ENCODE peak calls at places on chromosome 19, in seven cellular contexts. One of them, this sample, is unnamed.

GRCh38 chr19:37931941-37932655 is 25.1 kb downstream of the SIPA1L3 start:
- DNase-seq in GM23248: peak
- DNase-seq in neural progenitor cell: peak
- DNase-seq in GM23338: peak
- DNase-seq in HCT116: peak
- DNase-seq in SK-N-SH: no peak
- DNase-seq in OCI-LY7: peak
- DNase-seq in this sample: peak

GRCh38 chr19:42412223-42412622 is 15.0 kb downstream of the LIPE start:
- DNase-seq in GM23248: no peak
- DNase-seq in neural progenitor cell: peak
- DNase-seq in GM23338: peak
- DNase-seq in HCT116: no peak
- DNase-seq in SK-N-SH: peak
- DNase-seq in OCI-LY7: no peak
- DNase-seq in this sample: peak

GRCh38 chr19:31278555-31279435 is 70.4 kb downstream of the TSHZ3 start:
- DNase-seq in GM23248: no peak
- DNase-seq in neural progenitor cell: no peak
- DNase-seq in GM23338: no peak
- DNase-seq in HCT116: no peak
- DNase-seq in SK-N-SH: no peak
- DNase-seq in OCI-LY7: no peak
- DNase-seq in this sample: no peak

GRCh38 chr19:21396893-21397572 is at the start of gene ZNF493:
- DNase-seq in GM23248: peak
- DNase-seq in neural progenitor cell: peak
- DNase-seq in GM23338: peak
- DNase-seq in HCT116: peak
- DNase-seq in SK-N-SH: peak
- DNase-seq in OCI-LY7: peak
- DNase-seq in this sample: peak

GRCh38 chr19:39084732-39085080 is 538 bp downstream of the ACP7 start:
- DNase-seq in GM23248: peak
- DNase-seq in neural progenitor cell: peak
- DNase-seq in GM23338: no peak
- DNase-seq in HCT116: no peak
- DNase-seq in SK-N-SH: no peak
- DNase-seq in OCI-LY7: no peak
- DNase-seq in this sample: no peak

GRCh38 chr19:5343848-5344247 is 3.2 kb upstream of the PTPRS start:
- DNase-seq in GM23248: peak
- DNase-seq in neural progenitor cell: no peak
- DNase-seq in GM23338: no peak
- DNase-seq in HCT116: no peak
- DNase-seq in SK-N-SH: no peak
- DNase-seq in OCI-LY7: no peak
- DNase-seq in this sample: no peak

GRCh38 chr19:511101-511841 is 4.0 kb downstream of the TPGS1 start:
- DNase-seq in GM23248: peak
- DNase-seq in neural progenitor cell: peak
- DNase-seq in GM23338: no peak
- DNase-seq in HCT116: peak
- DNase-seq in SK-N-SH: no peak
- DNase-seq in OCI-LY7: peak
- DNase-seq in this sample: peak

GRCh38 chr19:41886761-41887710 is 4.1 kb downstream of the ARHGEF1 start:
- DNase-seq in GM23248: no peak
- DNase-seq in neural progenitor cell: no peak
- DNase-seq in GM23338: peak
- DNase-seq in HCT116: no peak
- DNase-seq in SK-N-SH: no peak
- DNase-seq in OCI-LY7: peak
- DNase-seq in this sample: no peak

GRCh38 chr19:42289556-42290041 is 12.3 kb upstream of the PRR19 start:
- DNase-seq in GM23248: no peak
- DNase-seq in neural progenitor cell: no peak
- DNase-seq in GM23338: no peak
- DNase-seq in HCT116: no peak
- DNase-seq in SK-N-SH: no peak
- DNase-seq in OCI-LY7: no peak
- DNase-seq in this sample: no peak

GRCh38 chr19:36330226-36330625 is 48.8 kb downstream of the ZFP14 start:
- DNase-seq in GM23248: no peak
- DNase-seq in neural progenitor cell: no peak
- DNase-seq in GM23338: no peak
- DNase-seq in HCT116: no peak
- DNase-seq in SK-N-SH: no peak
- DNase-seq in OCI-LY7: no peak
- DNase-seq in this sample: no peak

GRCh38 chr19:20107301-20107700 is 29.5 kb downstream of the ZNF90 start:
- DNase-seq in GM23248: no peak
- DNase-seq in neural progenitor cell: no peak
- DNase-seq in GM23338: no peak
- DNase-seq in HCT116: no peak
- DNase-seq in SK-N-SH: no peak
- DNase-seq in OCI-LY7: no peak
- DNase-seq in this sample: no peak

GRCh38 chr19:43774103-43774939 is 6.5 kb downstream of the KCNN4 start:
- DNase-seq in GM23248: peak
- DNase-seq in neural progenitor cell: peak
- DNase-seq in GM23338: peak
- DNase-seq in HCT116: no peak
- DNase-seq in SK-N-SH: peak
- DNase-seq in OCI-LY7: no peak
- DNase-seq in this sample: peak

GRCh38 chr19:328025-328505 is 16.5 kb downstream of the MIER2 start:
- DNase-seq in GM23248: peak
- DNase-seq in neural progenitor cell: no peak
- DNase-seq in GM23338: no peak
- DNase-seq in HCT116: peak
- DNase-seq in SK-N-SH: no peak
- DNase-seq in OCI-LY7: peak
- DNase-seq in this sample: no peak

GRCh38 chr19:46812898-46813569 is 24.6 kb upstream of the SLC1A5 start:
- DNase-seq in GM23248: no peak
- DNase-seq in neural progenitor cell: peak
- DNase-seq in GM23338: no peak
- DNase-seq in HCT116: no peak
- DNase-seq in SK-N-SH: peak
- DNase-seq in OCI-LY7: no peak
- DNase-seq in this sample: no peak

GRCh38 chr19:6736169-6736916 is 1.0 kb downstream of the GPR108 start:
- DNase-seq in GM23248: peak
- DNase-seq in neural progenitor cell: peak
- DNase-seq in GM23338: peak
- DNase-seq in HCT116: peak
- DNase-seq in SK-N-SH: peak
- DNase-seq in OCI-LY7: peak
- DNase-seq in this sample: peak

GRCh38 chr19:6374179-6374709 is 1.5 kb downstream of the PSPN start:
- DNase-seq in GM23248: no peak
- DNase-seq in neural progenitor cell: no peak
- DNase-seq in GM23338: no peak
- DNase-seq in HCT116: no peak
- DNase-seq in SK-N-SH: no peak
- DNase-seq in OCI-LY7: no peak
- DNase-seq in this sample: no peak

GRCh38 chr19:54485846-54486245 is 12.8 kb upstream of the CDC42EP5 start:
- DNase-seq in GM23248: peak
- DNase-seq in neural progenitor cell: no peak
- DNase-seq in GM23338: no peak
- DNase-seq in HCT116: no peak
- DNase-seq in SK-N-SH: no peak
- DNase-seq in OCI-LY7: no peak
- DNase-seq in this sample: no peak

GRCh38 chr19:12769689-12770088 is 5.7 kb downstream of the HOOK2 start:
- DNase-seq in GM23248: no peak
- DNase-seq in neural progenitor cell: peak
- DNase-seq in GM23338: peak
- DNase-seq in HCT116: no peak
- DNase-seq in SK-N-SH: no peak
- DNase-seq in OCI-LY7: no peak
- DNase-seq in this sample: peak

GRCh38 chr19:29552454-29553280 is 26.9 kb downstream of the VSTM2B start:
- DNase-seq in GM23248: no peak
- DNase-seq in neural progenitor cell: no peak
- DNase-seq in GM23338: no peak
- DNase-seq in HCT116: no peak
- DNase-seq in SK-N-SH: no peak
- DNase-seq in OCI-LY7: no peak
- DNase-seq in this sample: no peak

GRCh38 chr19:4319067-4319718 is 14.8 kb downstream of the FSD1 start:
- DNase-seq in GM23248: no peak
- DNase-seq in neural progenitor cell: no peak
- DNase-seq in GM23338: no peak
- DNase-seq in HCT116: no peak
- DNase-seq in SK-N-SH: peak
- DNase-seq in OCI-LY7: no peak
- DNase-seq in this sample: no peak

GRCh38 chr19:40231057-40231456 is 4.6 kb upstream of the CCNP start:
- DNase-seq in GM23248: no peak
- DNase-seq in neural progenitor cell: no peak
- DNase-seq in GM23338: no peak
- DNase-seq in HCT116: no peak
- DNase-seq in SK-N-SH: no peak
- DNase-seq in OCI-LY7: no peak
- DNase-seq in this sample: no peak

GRCh38 chr19:40232949-40233810 is 6.7 kb upstream of the CCNP start:
- DNase-seq in GM23248: no peak
- DNase-seq in neural progenitor cell: no peak
- DNase-seq in GM23338: no peak
- DNase-seq in HCT116: no peak
- DNase-seq in SK-N-SH: no peak
- DNase-seq in OCI-LY7: no peak
- DNase-seq in this sample: no peak

GRCh38 chr19:40229926-40230417 is 3.5 kb upstream of the CCNP start:
- DNase-seq in GM23248: peak
- DNase-seq in neural progenitor cell: no peak
- DNase-seq in GM23338: no peak
- DNase-seq in HCT116: no peak
- DNase-seq in SK-N-SH: no peak
- DNase-seq in OCI-LY7: no peak
- DNase-seq in this sample: no peak

GRCh38 chr19:40232479-40232878 is 6.0 kb upstream of the CCNP start:
- DNase-seq in GM23248: peak
- DNase-seq in neural progenitor cell: no peak
- DNase-seq in GM23338: no peak
- DNase-seq in HCT116: no peak
- DNase-seq in SK-N-SH: no peak
- DNase-seq in OCI-LY7: no peak
- DNase-seq in this sample: no peak

DNA sequence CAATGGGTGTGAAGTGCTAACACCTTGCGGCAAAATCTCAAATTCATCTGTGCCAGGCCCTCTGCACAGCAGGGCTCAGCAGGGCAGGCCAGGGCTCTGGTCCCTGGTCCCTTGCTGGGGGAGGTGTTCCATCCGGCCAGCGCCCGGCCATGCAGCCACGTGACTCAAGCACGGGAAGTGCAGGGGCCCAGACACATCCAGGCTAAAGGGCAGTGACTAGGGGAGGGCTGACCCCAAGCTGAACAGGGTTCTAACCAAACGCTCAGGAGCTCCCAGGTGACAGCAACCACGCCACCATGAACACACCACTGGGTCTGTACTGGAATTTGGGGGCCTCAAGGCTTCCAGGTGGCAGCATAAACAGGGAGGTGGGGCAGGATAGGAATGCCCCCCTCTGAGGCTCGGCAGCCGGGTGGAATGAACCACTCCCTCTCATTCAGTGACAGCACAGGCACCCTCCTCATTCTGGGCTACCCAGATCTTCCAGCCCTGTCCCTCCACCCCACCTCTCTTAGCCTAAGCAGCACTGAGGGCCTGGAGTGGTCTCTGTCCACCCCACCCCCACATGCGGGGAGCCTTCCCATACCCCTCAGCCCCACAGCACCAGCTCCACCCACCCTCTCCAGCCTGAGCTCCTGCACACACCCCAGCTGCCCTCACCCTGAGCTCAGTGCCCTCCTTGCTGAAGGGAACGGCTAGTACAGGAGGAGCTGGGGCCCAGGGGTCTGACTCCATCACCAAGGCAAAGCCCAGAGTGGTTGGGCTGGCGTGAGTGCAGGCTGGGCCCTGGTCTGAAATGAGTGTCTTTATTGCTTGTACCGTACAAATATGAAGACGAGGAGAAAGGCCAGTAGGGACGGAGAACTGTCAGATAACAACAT is 5.3 kb upstream of the CCNP start:
- DNase-seq in GM23248: no peak
- DNase-seq in neural progenitor cell: peak
- DNase-seq in GM23338: peak
- DNase-seq in HCT116: no peak
- DNase-seq in SK-N-SH: no peak
- DNase-seq in OCI-LY7: no peak
- DNase-seq in this sample: peak
- H2AFZ ChIP-seq in GM23248: no peak
- H2AFZ ChIP-seq in neural progenitor cell: no peak
- H2AFZ ChIP-seq in GM23338: peak
- H2AFZ ChIP-seq in HCT116: no peak
- H2AFZ ChIP-seq in SK-N-SH: no peak
- H2AFZ ChIP-seq in OCI-LY7: no peak
- H2AFZ ChIP-seq in this sample: no peak

DNA sequence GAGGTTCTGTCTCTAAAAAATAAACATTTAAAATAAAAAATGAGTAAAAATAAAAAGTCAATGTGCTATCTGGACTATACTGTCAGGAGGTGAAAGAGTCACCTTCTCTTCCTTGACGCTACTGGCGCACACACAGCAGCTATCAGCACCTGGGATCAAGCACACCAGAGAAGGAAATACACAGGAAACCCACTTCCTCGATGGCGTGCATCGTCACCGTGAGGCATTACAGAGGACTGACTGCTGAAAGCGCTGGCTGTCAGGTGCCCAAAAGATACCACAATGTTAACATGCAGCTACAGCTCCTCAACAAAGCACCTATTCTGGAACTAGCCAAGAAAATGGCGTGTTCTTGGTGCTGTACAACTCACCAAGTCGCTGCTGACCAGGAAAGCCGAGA is 6.1 kb downstream of the SLC35E1 start:
- DNase-seq in GM23248: no peak
- DNase-seq in neural progenitor cell: no peak
- DNase-seq in GM23338: no peak
- DNase-seq in HCT116: no peak
- DNase-seq in SK-N-SH: no peak
- DNase-seq in OCI-LY7: no peak
- DNase-seq in this sample: no peak
- TF ChIP-seq EZH2phosphoT487 in GM23248: no peak
- TF ChIP-seq EZH2phosphoT487 in neural progenitor cell: no peak
- TF ChIP-seq EZH2phosphoT487 in GM23338: no peak
- TF ChIP-seq EZH2phosphoT487 in HCT116: no peak
- TF ChIP-seq EZH2phosphoT487 in SK-N-SH: no peak
- TF ChIP-seq EZH2phosphoT487 in OCI-LY7: no peak
- TF ChIP-seq EZH2phosphoT487 in this sample: no peak

GRCh38 chr19:51458051-51458645 is at the start of gene SIGLEC8:
- DNase-seq in GM23248: no peak
- DNase-seq in neural progenitor cell: no peak
- DNase-seq in GM23338: no peak
- DNase-seq in HCT116: no peak
- DNase-seq in SK-N-SH: no peak
- DNase-seq in OCI-LY7: no peak
- DNase-seq in this sample: no peak
- H2AFZ ChIP-seq in GM23248: no peak
- H2AFZ ChIP-seq in neural progenitor cell: no peak
- H2AFZ ChIP-seq in GM23338: no peak
- H2AFZ ChIP-seq in HCT116: no peak
- H2AFZ ChIP-seq in SK-N-SH: no peak
- H2AFZ ChIP-seq in OCI-LY7: no peak
- H2AFZ ChIP-seq in this sample: no peak

GRCh38 chr19:17329768-17330545 is 4.7 kb downstream of the ANO8 start:
- DNase-seq in GM23248: no peak
- DNase-seq in neural progenitor cell: no peak
- DNase-seq in GM23338: no peak
- DNase-seq in HCT116: no peak
- DNase-seq in SK-N-SH: no peak
- DNase-seq in OCI-LY7: no peak
- DNase-seq in this sample: peak
- TF ChIP-seq EZH2phosphoT487 in GM23248: no peak
- TF ChIP-seq EZH2phosphoT487 in neural progenitor cell: no peak
- TF ChIP-seq EZH2phosphoT487 in GM23338: no peak
- TF ChIP-seq EZH2phosphoT487 in HCT116: no peak
- TF ChIP-seq EZH2phosphoT487 in SK-N-SH: no peak
- TF ChIP-seq EZH2phosphoT487 in OCI-LY7: no peak
- TF ChIP-seq EZH2phosphoT487 in this sample: no peak